ENCODE peak calls at places on chromosomes 2 and 18, in four cellular contexts. Y is HepG2, U is GM12878, W is K562. J is an unnamed sample.

GRCh38 chr2:185255566-185255965 is 483.0 kb upstream of the FSIP2 start:
- DNase-seq in W (no peak), Y (peak), U (no peak), J (no peak)

GRCh38 chr2:138630164-138630563 is 128.6 kb downstream of the SPOPL start:
- DNase-seq in U (no peak), W (no peak), Y (no peak), J (no peak)

GRCh38 chr18:27423581-27423980 is 238.5 kb upstream of the CHST9 start:
- DNase-seq in W (no peak), U (no peak), Y (no peak), J (no peak)

GRCh38 chr18:13629841-13630747 is 96.3 kb downstream of the FAM210A start:
- DNase-seq in W (peak), U (peak), Y (peak), J (peak)

GRCh38 chr2:19864369-19864768 is 37.4 kb downstream of the TTC32 start:
- DNase-seq in U (no peak), Y (no peak), W (no peak), J (no peak)

GRCh38 chr2:178819992-178820391 is 12.8 kb upstream of the TTN start:
- DNase-seq in Y (no peak), U (peak), W (no peak), J (no peak)

GRCh38 chr2:37892436-37893114 is 32.5 kb upstream of the RMDN2 start:
- DNase-seq in Y (no peak), W (no peak), U (peak), J (no peak)

GRCh38 chr2:61135510-61135909 is 26.5 kb upstream of the C2orf74 start:
- DNase-seq in Y (peak), U (no peak), W (no peak), J (peak)

GRCh38 chr2:133641497-133641896 is 73.2 kb upstream of the NCKAP5 start:
- DNase-seq in Y (no peak), W (no peak), U (no peak), J (no peak)

GRCh38 chr18:4286256-4286655 is 168.9 kb downstream of the DLGAP1 start:
- DNase-seq in Y (no peak), U (no peak), W (no peak), J (no peak)

GRCh38 chr2:72220170-72220569 is 72.5 kb upstream of the CYP26B1 start:
- DNase-seq in W (peak), U (no peak), Y (peak), J (peak)

GRCh38 chr2:200306969-200307811 is 697 bp downstream of the SPATS2L start:
- DNase-seq in U (no peak), W (peak), Y (no peak), J (peak)

GRCh38 chr2:1744446-1745170 is at the start of gene PXDN:
- DNase-seq in U (no peak), W (no peak), Y (no peak), J (no peak)

GRCh38 chr2:44168684-44169154 is at the start of gene PPM1B:
- DNase-seq in U (no peak), W (peak), Y (no peak), J (no peak)

GRCh38 chr2:239979243-239980023 is 45.7 kb downstream of the NDUFA10 start:
- DNase-seq in Y (no peak), W (no peak), U (no peak), J (no peak)

GRCh38 chr2:63052411-63053234 is 2.0 kb downstream of the OTX1 start:
- DNase-seq in W (no peak), U (no peak), Y (no peak), J (no peak)

GRCh38 chr2:118661184-118661583 is 186.3 kb downstream of the EN1 start:
- DNase-seq in Y (no peak), W (no peak), U (no peak), J (no peak)

GRCh38 chr2:156423674-156424282 is 12.4 kb upstream of the GPD2 start:
- DNase-seq in Y (no peak), U (no peak), W (no peak), J (no peak)

GRCh38 chr2:100957971-100958653 is 44.0 kb upstream of the RPL31 start:
- DNase-seq in U (no peak), W (no peak), Y (no peak), J (no peak)
- TF ChIP-seq JUNB in U (no peak), W (no peak), Y (no peak), J (no peak)

DNA sequence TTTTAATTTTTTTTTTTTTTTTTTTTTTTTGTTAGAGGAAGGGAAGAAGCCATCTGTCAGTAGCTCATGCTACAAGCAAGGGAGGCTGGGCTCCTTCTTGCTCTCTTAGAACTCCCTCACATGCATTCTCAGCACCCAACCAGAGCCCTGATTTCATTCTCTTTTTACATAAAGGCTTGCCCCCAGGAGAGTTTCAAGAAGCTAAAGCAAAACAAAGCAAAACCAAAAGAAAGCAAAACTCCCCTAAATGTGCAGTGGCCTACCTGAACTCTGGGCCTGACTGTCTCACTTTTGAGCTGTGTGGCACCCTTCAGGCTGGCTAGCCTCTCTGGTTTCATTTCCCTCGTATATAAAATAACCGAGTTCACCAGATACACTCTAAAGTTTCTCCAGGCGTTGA is 145.9 kb upstream of the NCK2 start:
- DNase-seq in Y (no peak), W (no peak), U (no peak), J (no peak)
- TF ChIP-seq RAD21 in Y (no peak), W (no peak), U (no peak), J (no peak)

DNA sequence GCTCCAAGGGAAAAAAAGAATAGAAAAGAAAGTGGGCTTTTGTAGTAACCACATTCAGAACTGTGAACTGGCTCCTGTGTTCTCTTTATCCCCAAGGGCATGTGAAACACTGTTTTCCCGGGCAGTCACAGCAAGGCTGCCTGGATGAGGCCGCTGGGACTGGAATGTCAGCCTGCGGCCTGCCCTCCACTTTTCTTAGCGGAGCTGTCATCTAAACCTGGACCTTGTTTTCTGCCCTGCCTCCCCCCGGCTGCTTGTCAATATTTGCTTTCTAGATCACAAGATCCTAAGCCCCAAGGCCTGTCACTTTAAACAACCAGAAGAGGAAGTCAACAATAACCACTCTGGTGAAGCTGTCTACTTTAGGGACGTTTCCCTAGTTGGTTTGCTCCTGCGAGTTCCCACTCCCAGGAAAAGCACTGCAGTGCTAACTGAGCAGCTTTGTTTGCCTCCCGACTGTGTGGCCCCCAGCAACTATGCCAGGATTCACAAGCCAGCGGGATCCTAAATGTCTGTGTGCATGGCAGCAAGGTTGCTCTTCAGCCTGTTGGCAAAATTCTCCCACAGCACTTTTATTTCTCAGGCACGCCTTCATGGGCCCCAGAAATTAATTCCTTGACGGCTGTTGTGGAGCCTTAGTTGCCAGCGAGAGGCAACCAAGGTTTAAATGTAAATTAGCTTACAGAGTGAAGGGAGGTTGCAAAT is 30.6 kb downstream of the SOWAHC start:
- DNase-seq in Y (peak), U (no peak), W (no peak), J (no peak)
- TF ChIP-seq JUNB in Y (no peak), U (no peak), W (no peak), J (no peak)

GRCh38 chr2:237141556-237141955 is 55.9 kb downstream of the COPS8 start:
- DNase-seq in W (no peak), U (no peak), Y (no peak), J (no peak)
- TF ChIP-seq RAD21 in W (no peak), U (no peak), Y (no peak), J (no peak)

GRCh38 chr2:217289909-217290283 is 430.0 kb upstream of the TNP1 start:
- DNase-seq in W (no peak), U (no peak), Y (peak), J (no peak)
- TF ChIP-seq JUNB in W (no peak), U (no peak), Y (no peak), J (no peak)

J was measured in A549.